ENCODE peak calls at places on chromosomes 12 and 14, in seven cellular contexts. L, C, J, U, K, Q and R are unnamed samples.

GRCh38 chr14:42710071-42710470 is 1103.4 kb downstream of the LRFN5 start:
- DNase-seq in L (no peak), C (no peak), J (no peak), U (no peak), K (no peak), Q (no peak), R (no peak)

GRCh38 chr14:44586910-44587309 is 79.8 kb upstream of the FSCB start:
- DNase-seq in L (no peak), C (no peak), J (no peak), U (no peak), K (no peak), Q (no peak), R (no peak)

GRCh38 chr12:90593596-90594290 is 361.2 kb downstream of the CCER1 start:
- DNase-seq in L (no peak), C (no peak), J (no peak), U (no peak), K (no peak), Q (no peak), R (no peak)

GRCh38 chr12:17108877-17109520 is 503.0 kb upstream of the LMO3 start:
- DNase-seq in L (no peak), C (no peak), J (peak; percentile 15), U (no peak), K (no peak), Q (no peak), R (no peak)

GRCh38 chr12:49342914-49343731 is 3.6 kb upstream of the DNAJC22 start:
- DNase-seq in L (peak; percentile 41), C (no peak), J (peak; percentile 35), U (no peak), K (peak; percentile 41), Q (no peak), R (no peak)

GRCh38 chr12:42446761-42447160 is 120.8 kb downstream of the PPHLN1 start:
- DNase-seq in L (no peak), C (no peak), J (no peak), U (no peak), K (no peak), Q (no peak), R (no peak)

GRCh38 chr12:105334568-105334967 is 4.1 kb downstream of the C12orf75 start:
- DNase-seq in L (no peak), C (no peak), J (no peak), U (no peak), K (no peak), Q (no peak), R (no peak)

GRCh38 chr12:98852181-98852580 is 207.1 kb downstream of the APAF1 start:
- DNase-seq in L (no peak), C (peak; percentile 20), J (no peak), U (no peak), K (no peak), Q (no peak), R (no peak)

GRCh38 chr12:52370906-52371608 is 3.8 kb upstream of the KRT85 start:
- DNase-seq in L (no peak), C (peak; percentile 47), J (no peak), U (no peak), K (peak; percentile 14), Q (peak; percentile 87), R (peak; percentile 48)

GRCh38 chr12:49557917-49558215 is 10.1 kb downstream of the MCRS1 start:
- DNase-seq in L (no peak), C (no peak), J (peak; percentile 58), U (no peak), K (no peak), Q (no peak), R (no peak)